ENCODE peak calls at places on chromosomes 13 and 19, in eight cellular contexts. S, M, I, J, U, E, D and O are unnamed samples.

GRCh38 chr13:47484564-47484963 is 516.5 kb downstream of the SUCLA2 start:
- DNase-seq in I (no peak), E (no peak), D (peak), S (peak), U (no peak), J (no peak), M (no peak), O (peak)

GRCh38 chr19:41997121-41997850 is 3.3 kb upstream of the ATP1A3 start:
- DNase-seq in M (no peak), J (peak), E (no peak), U (peak), S (peak), I (peak), D (no peak), O (no peak)

GRCh38 chr19:18153555-18154134 is 682 bp downstream of the PIK3R2 start:
- DNase-seq in E (no peak), U (peak), J (peak), M (no peak), S (no peak), I (no peak), D (no peak), O (no peak)

GRCh38 chr13:84479656-84480055 is 597.4 kb upstream of the SLITRK1 start:
- DNase-seq in S (peak), M (no peak), I (no peak), E (no peak), U (no peak), J (no peak), D (no peak), O (no peak)

GRCh38 chr19:1837625-1838105 is 10.6 kb downstream of the REXO1 start:
- DNase-seq in U (peak), I (no peak), E (no peak), S (peak), M (no peak), D (no peak), J (peak), O (no peak)

GRCh38 chr13:112670118-112670517 is 19.7 kb upstream of the ATP11A start:
- DNase-seq in S (no peak), I (no peak), J (no peak), U (peak), E (no peak), D (no peak), M (no peak), O (no peak)

GRCh38 chr19:33800012-33800680 is 3.5 kb downstream of the KCTD15 start:
- DNase-seq in D (no peak), I (no peak), U (no peak), M (no peak), E (no peak), J (no peak), S (no peak), O (no peak)

GRCh38 chr19:46610851-46611770 is 10.0 kb downstream of the CALM3 start:
- DNase-seq in M (no peak), J (no peak), D (no peak), S (no peak), E (no peak), I (no peak), U (no peak), O (no peak)

GRCh38 chr13:48165063-48165462 is 67.9 kb upstream of the ITM2B start:
- DNase-seq in I (no peak), U (no peak), S (no peak), J (no peak), M (no peak), E (no peak), D (no peak), O (no peak)

DNA sequence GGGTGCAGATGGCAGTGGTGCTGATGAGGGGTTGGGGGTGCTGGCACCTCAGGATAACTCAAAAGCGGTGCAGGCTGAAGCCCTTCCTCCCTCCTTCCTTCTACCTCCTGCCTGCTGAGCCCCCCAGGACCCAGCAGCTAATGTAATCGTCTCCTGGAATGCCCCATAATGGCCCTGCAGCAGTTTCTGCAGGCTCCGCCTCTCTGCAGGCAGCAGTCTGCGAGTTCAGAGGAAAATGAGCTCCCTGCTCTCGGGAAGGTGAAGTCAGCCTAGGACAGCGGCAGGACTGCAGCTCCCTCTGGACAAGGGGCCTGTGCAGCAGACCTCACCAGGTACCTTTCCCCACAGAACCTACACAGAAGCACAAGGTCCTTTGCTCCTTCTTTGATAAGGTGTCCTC is 130.9 kb downstream of the ZDHHC20 start:
- DNase-seq in D (no peak), I (no peak), U (no peak), E (no peak), M (no peak), S (no peak), J (peak), O (no peak)
- H3K4me3 ChIP-seq in D (no peak), I (no peak), U (no peak), E (no peak), M (no peak), S (no peak), J (no peak), O (no peak)

DNA sequence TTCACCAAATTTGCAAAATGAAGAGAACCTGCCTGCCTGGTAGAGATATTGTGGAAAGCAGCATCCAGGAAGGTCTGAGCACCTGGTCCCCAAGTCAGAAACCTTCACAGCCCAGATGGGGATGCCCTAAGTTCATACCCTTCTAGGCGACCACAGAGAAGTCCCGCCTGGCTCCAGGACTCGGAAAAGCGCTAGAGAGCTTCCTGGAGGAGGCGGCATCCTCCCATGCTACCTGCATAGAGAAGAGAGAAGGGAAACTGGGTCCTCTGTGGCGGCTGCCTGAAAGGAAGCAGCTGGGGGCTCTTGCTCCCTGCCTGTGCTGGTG is 22.2 kb upstream of the ZNF30 start:
- DNase-seq in U (no peak), E (no peak), I (no peak), S (no peak), D (no peak), J (no peak), M (no peak), O (no peak)
- TF ChIP-seq CTCF in U (no peak), E (no peak), I (no peak), S (no peak), D (no peak), J (no peak), M (no peak), O (no peak)

DNA sequence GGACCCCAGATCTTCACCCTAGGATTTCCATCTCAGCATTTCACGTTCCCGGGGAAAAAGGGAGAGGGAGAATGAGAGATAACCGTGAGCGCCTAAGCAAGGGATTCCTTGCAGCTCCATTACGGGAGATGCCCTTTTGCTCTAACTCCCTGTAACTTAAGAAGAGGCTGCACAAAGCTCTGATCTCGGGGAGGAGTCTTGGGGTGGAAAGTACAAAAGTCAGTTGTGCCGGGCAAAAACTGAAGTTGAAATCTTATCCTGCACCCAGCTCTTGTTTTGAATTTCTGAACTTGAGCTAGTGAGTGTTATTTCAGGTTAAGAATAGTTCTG is 256.4 kb upstream of the SOX21 start:
- DNase-seq in U (no peak), I (no peak), E (no peak), D (no peak), J (no peak), M (no peak), S (no peak), O (no peak)
- H3K4me3 ChIP-seq in U (peak), I (no peak), E (peak), D (peak), J (peak), M (peak), S (peak), O (peak)

DNA sequence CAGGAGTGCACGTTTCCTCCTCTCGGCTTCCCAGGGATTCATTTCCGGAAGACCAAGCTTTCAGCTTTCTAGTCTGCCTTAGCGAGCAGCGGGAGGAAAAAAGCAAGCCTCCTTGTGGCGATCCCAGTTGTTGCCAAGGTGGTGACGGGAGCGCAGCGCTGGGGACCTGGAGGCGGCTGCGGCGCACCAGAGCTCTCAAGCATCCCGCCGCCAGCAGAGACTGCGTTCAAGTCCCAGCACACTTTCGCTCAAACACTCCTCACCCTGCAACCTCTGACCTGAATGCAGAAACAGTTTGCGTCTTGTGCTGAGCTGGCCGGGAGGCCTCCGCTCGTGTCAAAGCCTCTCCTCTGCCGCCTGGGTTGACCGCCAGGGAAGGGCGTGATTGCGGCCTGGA is 4.9 kb downstream of the GSX1 start:
- DNase-seq in E (no peak), M (no peak), J (peak), I (no peak), D (no peak), S (peak), U (peak), O (no peak)
- TF ChIP-seq CTCF in E (no peak), M (no peak), J (peak), I (no peak), D (peak), S (no peak), U (peak), O (peak)